ENCODE peak calls at places on chromosomes 6 and 20, in seven cellular contexts. S is left ventricle myocardium inferior, A is AG10803, X is heart left ventricle, Z is left lung, E is ovary, M is astrocyte of the spinal cord. R is an unnamed sample.

GRCh38 chr6:4668271-4669179 is 107.7 kb upstream of the CDYL start:
- DNase-seq in M (peak), X (no peak), A (no peak), E (no peak), S (no peak), Z (no peak), R (no peak)

GRCh38 chr6:160010067-160010466 is 41.2 kb downstream of the IGF2R start:
- DNase-seq in Z (no peak), M (peak), E (no peak), X (peak), S (peak), A (peak), R (peak)

GRCh38 chr6:146985111-146985510 is 219.1 kb upstream of the STXBP5 start:
- DNase-seq in E (no peak), M (no peak), X (no peak), Z (no peak), S (no peak), A (no peak), R (no peak)

GRCh38 chr6:112744827-112745226 is 397.7 kb downstream of the RFPL4B start:
- DNase-seq in S (no peak), X (no peak), A (peak), E (no peak), Z (no peak), M (no peak), R (no peak)

GRCh38 chr20:4601630-4602296 is 119.9 kb upstream of the PRND start:
- DNase-seq in E (no peak), X (peak), Z (no peak), S (peak), A (peak), M (peak), R (peak)

GRCh38 chr6:144899161-144899560 is 614.0 kb downstream of the UTRN start:
- DNase-seq in S (no peak), M (peak), Z (no peak), X (no peak), E (no peak), A (peak), R (peak)

GRCh38 chr6:167560673-167561569 is 236.0 kb downstream of the TTLL2 start:
- DNase-seq in A (no peak), S (no peak), E (no peak), X (no peak), M (no peak), Z (no peak), R (no peak)

GRCh38 chr6:142542704-142543233 is 241.0 kb downstream of the ADGRG6 start:
- DNase-seq in M (peak), S (peak), A (peak), E (peak), Z (peak), X (no peak), R (peak)

GRCh38 chr20:24934716-24935115 is 14.4 kb upstream of the CST7 start:
- DNase-seq in E (no peak), X (no peak), A (no peak), M (no peak), Z (no peak), S (no peak), R (no peak)

GRCh38 chr20:54657268-54657826 is 182.0 kb downstream of the DOK5 start:
- DNase-seq in X (no peak), S (no peak), Z (no peak), A (no peak), E (no peak), M (no peak), R (no peak)
- TF ChIP-seq CTCF in X (no peak), S (no peak), Z (no peak), A (no peak), E (no peak), M (no peak), R (no peak)

GRCh38 chr6:110331383-110331782 is 26.8 kb downstream of the METTL24 start:
- DNase-seq in Z (no peak), S (no peak), E (no peak), M (no peak), A (no peak), X (no peak), R (no peak)
- H3K4me3 ChIP-seq in Z (no peak), S (no peak), E (no peak), M (no peak), A (no peak), X (no peak), R (no peak)

GRCh38 chr6:3540980-3541379 is 84.1 kb upstream of the SLC22A23 start:
- DNase-seq in S (no peak), M (no peak), E (no peak), X (no peak), A (no peak), Z (no peak), R (no peak)

GRCh38 chr6:3538536-3538935 is 81.7 kb upstream of the SLC22A23 start:
- DNase-seq in Z (no peak), S (no peak), E (no peak), M (no peak), X (no peak), A (no peak), R (no peak)

GRCh38 chr6:3545156-3545555 is 88.3 kb upstream of the SLC22A23 start:
- DNase-seq in S (no peak), E (no peak), M (no peak), A (no peak), X (no peak), Z (no peak), R (no peak)

GRCh38 chr6:3540253-3540820 is 83.5 kb upstream of the SLC22A23 start:
- DNase-seq in Z (no peak), M (no peak), A (no peak), S (no peak), E (no peak), X (no peak), R (no peak)

DNA sequence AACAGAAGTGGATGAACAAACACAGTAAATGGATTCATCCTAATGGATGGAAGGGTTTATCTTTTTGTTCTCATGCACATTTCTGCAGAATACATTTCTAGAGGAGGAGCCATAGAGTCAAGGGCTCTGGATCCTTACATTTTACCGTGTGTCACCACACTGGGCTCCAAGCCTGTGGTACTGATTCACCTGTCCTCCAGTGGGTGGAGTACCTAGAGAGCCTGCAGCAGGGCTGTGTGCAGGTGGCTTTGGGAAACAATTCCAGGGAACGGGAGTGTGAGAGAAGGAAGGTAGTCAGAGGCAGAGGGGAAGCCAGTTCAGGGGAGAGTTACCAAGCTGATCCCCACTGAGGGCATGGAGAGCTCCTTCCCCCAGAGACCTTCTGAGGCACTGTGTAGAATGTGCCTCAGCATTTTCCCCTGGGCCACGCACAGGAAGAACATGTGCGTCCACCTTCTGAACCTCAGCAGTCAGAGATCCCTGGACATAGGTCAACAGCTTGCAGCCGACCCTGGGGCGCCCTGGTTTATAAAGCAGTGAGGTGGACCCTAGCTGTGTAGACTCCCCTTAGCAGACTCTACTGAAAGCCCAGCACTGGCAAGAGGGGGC is 85.3 kb upstream of the SLC22A23 start:
- DNase-seq in A (no peak), X (no peak), E (no peak), Z (no peak), M (no peak), S (no peak), R (no peak)
- TF ChIP-seq CTCF in A (no peak), X (no peak), E (no peak), Z (no peak), M (no peak), S (no peak), R (no peak)

GRCh38 chr6:134954272-134954990 is 4.5 kb upstream of the ALDH8A1 start:
- DNase-seq in E (no peak), S (no peak), M (no peak), Z (no peak), X (no peak), A (no peak), R (no peak)

GRCh38 chr6:134949927-134950326 is at the start of gene ALDH8A1:
- DNase-seq in S (no peak), A (no peak), E (no peak), M (no peak), X (no peak), Z (no peak), R (no peak)

GRCh38 chr6:134950482-134950881 is 581 bp upstream of the ALDH8A1 start:
- DNase-seq in S (no peak), X (no peak), E (no peak), A (no peak), M (no peak), Z (no peak), R (no peak)

GRCh38 chr6:134948708-134949107 is 1.2 kb downstream of the ALDH8A1 start:
- DNase-seq in E (no peak), A (no peak), Z (no peak), S (no peak), M (no peak), X (no peak), R (no peak)

DNA sequence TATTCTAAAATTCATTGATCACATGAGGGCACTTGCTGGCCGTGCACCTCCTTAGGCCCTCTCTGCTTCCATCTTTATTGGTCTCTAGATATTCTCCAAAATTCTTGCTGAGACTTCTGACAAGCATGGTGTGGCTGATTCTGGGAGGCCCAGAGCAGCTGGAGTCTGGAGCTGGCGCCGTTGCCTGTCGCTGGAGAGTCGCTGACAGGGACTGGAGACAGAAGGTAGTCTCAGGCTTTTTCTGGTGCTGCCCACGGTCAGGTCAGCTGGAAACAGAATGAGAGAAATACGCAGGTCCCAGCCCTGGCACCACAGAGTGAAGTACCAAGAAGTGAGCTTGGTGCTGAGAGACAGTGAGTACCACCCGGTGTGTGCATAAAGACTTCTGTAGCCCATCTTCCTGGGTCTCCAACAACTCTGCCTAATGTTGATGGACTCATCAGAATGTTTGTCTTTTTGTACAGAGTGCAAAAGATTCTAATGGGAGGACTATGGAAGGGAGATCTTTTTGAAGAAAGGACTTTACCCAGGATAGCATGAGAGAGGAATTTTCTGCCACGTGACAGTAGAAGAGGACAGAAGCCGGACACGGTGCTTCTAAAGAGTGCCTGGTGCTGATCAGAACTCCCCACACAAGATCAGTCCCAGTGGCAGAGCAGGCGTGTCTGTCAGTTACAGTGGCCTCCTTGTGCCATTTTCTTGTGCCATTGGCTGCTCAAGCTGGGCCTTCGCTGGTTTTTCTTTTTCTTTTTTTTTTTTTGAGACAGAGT is 1.8 kb upstream of the ALDH8A1 start:
- DNase-seq in X (no peak), S (no peak), E (no peak), Z (no peak), A (no peak), M (no peak), R (no peak)
- H3K4me3 ChIP-seq in X (no peak), S (no peak), E (no peak), Z (no peak), A (no peak), M (no peak), R (no peak)

GRCh38 chr6:18530201-18530600 is 143.1 kb downstream of the RNF144B start:
- DNase-seq in Z (no peak), X (no peak), S (no peak), A (no peak), M (no peak), E (no peak), R (no peak)

GRCh38 chr6:18533793-18534192 is 146.6 kb downstream of the RNF144B start:
- DNase-seq in E (no peak), A (no peak), X (no peak), Z (no peak), S (no peak), M (no peak), R (no peak)

DNA sequence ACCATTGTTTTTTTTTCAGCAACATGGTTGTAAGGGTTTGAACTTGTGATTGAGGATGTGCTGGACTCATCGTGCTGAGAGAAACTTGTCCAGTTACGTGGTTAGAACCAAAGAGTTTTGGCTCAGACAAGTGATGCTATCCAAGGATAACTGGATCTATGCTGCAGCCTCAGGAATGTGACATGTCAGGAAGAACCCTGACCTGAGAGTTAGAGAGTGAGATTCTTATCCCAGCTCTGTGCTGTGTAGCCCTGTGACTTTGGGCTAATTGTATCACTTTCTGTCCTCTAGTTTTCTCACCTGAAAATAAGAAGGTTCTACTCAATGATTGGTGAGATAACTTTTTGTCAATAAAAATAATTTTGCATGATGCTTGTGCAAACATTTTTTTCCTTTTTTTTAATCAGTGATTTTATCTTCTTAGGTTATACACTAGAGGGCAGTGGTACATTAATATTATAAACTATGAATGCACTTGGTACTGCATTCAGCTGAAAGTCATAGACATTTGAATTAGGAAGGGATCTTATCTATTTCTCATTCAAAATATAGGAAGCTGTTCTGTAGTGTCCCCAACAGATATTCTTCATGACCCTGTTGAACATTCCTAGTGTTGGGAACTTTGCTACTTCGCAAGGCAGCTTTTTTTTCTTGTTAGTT is 141.1 kb downstream of the RNF144B start:
- DNase-seq in X (no peak), A (peak), Z (no peak), M (peak), E (no peak), S (no peak), R (peak)
- TF ChIP-seq CTCF in X (peak), A (peak), Z (no peak), M (peak), E (no peak), S (peak), R (peak)

GRCh38 chr6:28948782-28949486 is 25.1 kb upstream of the TRIM27 start:
- DNase-seq in Z (no peak), M (no peak), E (no peak), X (no peak), A (no peak), S (no peak), R (no peak)

GRCh38 chr6:28956331-28956730 is 32.5 kb upstream of the TRIM27 start:
- DNase-seq in Z (no peak), A (no peak), M (no peak), X (no peak), S (no peak), E (no peak), R (no peak)

GRCh38 chr6:28947831-28948270 is 24.1 kb upstream of the TRIM27 start:
- DNase-seq in A (no peak), X (no peak), E (no peak), Z (no peak), S (no peak), M (no peak), R (peak)

GRCh38 chr6:28953039-28953872 is 29.5 kb upstream of the TRIM27 start:
- DNase-seq in Z (no peak), A (peak), M (peak), S (no peak), E (peak), X (no peak), R (peak)
- H3K4me3 ChIP-seq in Z (peak), A (peak), M (peak), S (peak), E (peak), X (peak), R (peak)